ENCODE peak calls at places on chromosomes 16 and 17, in four cellular contexts. W, Q, B and G are unnamed samples.

GRCh38 chr17:49000943-49001342 is 3.8 kb downstream of the IGF2BP1 start:
- DNase-seq in B (no peak), Q (no peak), W (no peak), G (no peak)

GRCh38 chr17:48871551-48872351 is 20.8 kb upstream of the ATP5MC1 start:
- DNase-seq in Q (no peak), W (no peak), B (no peak), G (peak)

GRCh38 chr17:68749742-68750562 is 148.8 kb upstream of the FAM20A start:
- DNase-seq in Q (no peak), B (no peak), W (no peak), G (no peak)

GRCh38 chr16:58678269-58678668 is 6.3 kb downstream of the SLC38A7 start:
- DNase-seq in W (no peak), Q (no peak), B (no peak), G (no peak)

GRCh38 chr16:48003226-48003907 is 152.4 kb downstream of the ABCC12 start:
- DNase-seq in Q (no peak), W (no peak), B (peak), G (no peak)

GRCh38 chr17:79977711-79978544 is 57.7 kb downstream of the TBC1D16 start:
- DNase-seq in B (no peak), W (peak), Q (no peak), G (no peak)

GRCh38 chr16:951660-952301 is 19.0 kb downstream of the LMF1 start:
- DNase-seq in B (no peak), W (no peak), Q (no peak), G (peak)

GRCh38 chr16:81429045-81429521 is 15.5 kb upstream of the CMIP start:
- DNase-seq in Q (peak), B (no peak), W (peak), G (peak)

GRCh38 chr17:37478187-37478586 is 11.5 kb upstream of the DUSP14 start:
- DNase-seq in B (no peak), W (no peak), Q (no peak), G (no peak)

GRCh38 chr17:7217113-7217987 is 2.3 kb downstream of the DLG4 start:
- DNase-seq in Q (no peak), B (peak), W (peak), G (peak)

GRCh38 chr17:77810536-77810935 is 148.0 kb upstream of the TNRC6C start:
- DNase-seq in W (no peak), B (no peak), Q (no peak), G (no peak)

GRCh38 chr17:43027091-43028032 is 2.3 kb downstream of the RND2 start:
- DNase-seq in Q (peak), B (no peak), W (no peak), G (no peak)

GRCh38 chr16:82881517-82881916 is 254.7 kb downstream of the CDH13 start:
- DNase-seq in Q (no peak), B (no peak), W (no peak), G (no peak)

GRCh38 chr17:43994272-43995149 is 9.9 kb upstream of the NAGS start:
- DNase-seq in W (peak), B (peak), Q (peak), G (peak)

GRCh38 chr17:83176272-83176955 is 97.0 kb downstream of the METRNL start:
- DNase-seq in Q (peak), B (peak), W (no peak), G (no peak)

GRCh38 chr17:80732268-80732667 is 187.6 kb downstream of the RPTOR start:
- DNase-seq in Q (no peak), W (no peak), B (no peak), G (no peak)

GRCh38 chr17:20997711-20998570 is 44.9 kb downstream of the USP22 start:
- DNase-seq in W (peak), Q (peak), B (peak), G (no peak)

GRCh38 chr17:69056179-69056823 is 4.4 kb downstream of the ABCA9 start:
- DNase-seq in B (no peak), W (no peak), Q (no peak), G (no peak)

GRCh38 chr16:89974860-89975259 is 26.3 kb downstream of the DEF8 start:
- DNase-seq in W (no peak), B (no peak), Q (no peak), G (no peak)

GRCh38 chr17:4109424-4109823 is 33.4 kb downstream of the ZZEF1 start:
- DNase-seq in B (no peak), Q (no peak), W (no peak), G (no peak)

GRCh38 chr16:1057252-1057932 is 15.2 kb upstream of the SSTR5 start:
- DNase-seq in B (peak), W (peak), Q (peak), G (peak)

GRCh38 chr17:76141212-76142043 is at the start of gene FOXJ1:
- DNase-seq in Q (peak), W (peak), B (peak), G (peak)

GRCh38 chr16:70250748-70251650 is 741 bp downstream of the EXOSC6 start:
- DNase-seq in Q (peak), B (peak), W (peak), G (no peak)

GRCh38 chr17:72403713-72404209 is 282.9 kb downstream of the SOX9 start:
- DNase-seq in W (no peak), Q (no peak), B (no peak), G (no peak)

GRCh38 chr17:18224053-18224427 is 1.4 kb upstream of the LLGL1 start:
- DNase-seq in Q (no peak), B (no peak), W (no peak), G (no peak)

DNA sequence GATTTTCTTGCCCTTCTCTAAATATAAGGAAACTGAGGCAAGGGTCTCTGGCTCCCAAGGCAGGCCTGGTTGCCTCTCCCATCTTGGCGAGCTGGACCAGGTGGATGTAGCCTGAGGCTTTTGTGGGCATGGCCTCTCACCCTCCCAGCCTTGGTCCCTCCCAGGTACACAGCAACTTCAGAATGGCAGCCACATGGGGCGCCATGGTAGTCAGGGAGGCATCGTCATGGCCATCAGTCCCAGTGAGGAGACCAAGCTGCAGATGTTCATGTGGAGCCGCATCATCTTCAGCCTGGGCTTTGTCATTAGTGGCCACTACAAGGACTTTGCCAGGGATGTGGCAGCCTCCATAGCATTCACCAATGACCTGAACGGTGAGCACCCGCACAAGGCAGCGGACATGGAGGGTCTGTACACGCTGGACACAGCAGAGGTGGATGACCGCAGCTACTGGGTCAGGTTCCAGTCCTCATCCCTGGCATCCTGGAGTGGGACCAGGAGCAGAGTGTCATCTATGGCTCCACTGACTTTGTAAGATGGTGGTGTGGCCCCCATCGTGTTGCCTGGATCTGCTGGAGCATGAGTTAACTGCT is 165.8 kb upstream of the ZNF267 start:
- DNase-seq in Q (no peak), W (no peak), B (no peak), G (peak)
- TF ChIP-seq TEAD4 in Q (no peak), W (no peak), B (no peak), G (no peak)

GRCh38 chr16:79079656-79080420 is 520.7 kb downstream of the MAF start:
- DNase-seq in W (no peak), Q (no peak), B (no peak), G (no peak)
- TF ChIP-seq TEAD4 in W (no peak), Q (no peak), B (no peak), G (no peak)

DNA sequence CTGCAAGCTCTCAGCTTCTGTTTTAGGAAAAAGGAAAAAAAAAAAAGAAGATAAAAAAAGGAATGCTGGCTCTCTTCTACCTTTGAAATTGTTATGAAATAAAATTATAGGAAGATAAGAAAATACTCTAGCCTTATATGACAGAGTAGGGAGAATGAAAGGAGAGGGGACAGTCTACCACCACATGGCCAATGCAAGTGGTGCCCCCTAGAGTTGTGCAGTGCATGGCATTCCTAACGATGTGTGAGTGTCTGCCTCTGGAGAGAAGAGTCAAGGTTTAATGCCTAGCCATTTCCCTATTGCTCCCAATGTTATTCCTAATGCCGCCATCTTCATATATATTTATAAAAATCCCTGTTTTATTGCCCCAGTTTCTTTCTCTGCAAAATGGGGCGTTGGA is 216.3 kb downstream of the TMEM114 start:
- DNase-seq in Q (no peak), B (peak), W (no peak), G (no peak)
- TF ChIP-seq TEAD4 in Q (no peak), B (no peak), W (no peak), G (no peak)

GRCh38 chr16:84568066-84568465 is 49.8 kb downstream of the COTL1 start:
- DNase-seq in Q (no peak), B (no peak), W (no peak), G (no peak)
- TF ChIP-seq TEAD4 in Q (no peak), B (no peak), W (no peak), G (no peak)

DNA sequence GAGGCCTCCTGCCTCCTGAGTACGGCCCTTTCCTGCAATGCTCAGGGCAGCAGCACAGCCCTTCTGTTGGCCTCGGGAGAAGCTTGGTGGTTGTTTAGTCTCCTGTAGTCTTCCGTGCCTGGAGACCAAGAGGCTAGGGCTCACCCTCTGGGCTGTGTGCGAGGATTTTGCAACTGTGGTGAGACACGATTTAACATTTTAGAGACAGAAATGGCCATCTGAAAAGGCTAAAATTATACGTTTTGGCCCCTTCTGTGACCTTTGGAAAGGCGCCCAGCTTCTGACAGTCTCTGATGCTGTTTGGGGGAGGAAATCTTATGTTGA is 33.1 kb downstream of the FOXL1 start:
- DNase-seq in W (no peak), Q (no peak), B (no peak), G (no peak)
- TF ChIP-seq TEAD4 in W (no peak), Q (no peak), B (no peak), G (no peak)

GRCh38 chr16:23575834-23576233 is 18.3 kb downstream of the UBFD1 start:
- DNase-seq in B (no peak), W (no peak), Q (no peak), G (no peak)
- TF ChIP-seq TEAD4 in B (no peak), W (no peak), Q (no peak), G (no peak)

GRCh38 chr17:8680850-8681174 is 50.3 kb upstream of the MYH10 start:
- DNase-seq in B (no peak), W (no peak), Q (no peak), G (no peak)

GRCh38 chr17:8683355-8683754 is 52.8 kb upstream of the MYH10 start:
- DNase-seq in W (no peak), Q (no peak), B (no peak), G (no peak)

GRCh38 chr17:8687732-8688131 is 56.9 kb downstream of the CCDC42 start:
- DNase-seq in B (no peak), W (no peak), Q (no peak), G (no peak)

GRCh38 chr17:8681175-8681949 is 50.8 kb upstream of the MYH10 start:
- DNase-seq in Q (no peak), B (no peak), W (peak), G (no peak)

DNA sequence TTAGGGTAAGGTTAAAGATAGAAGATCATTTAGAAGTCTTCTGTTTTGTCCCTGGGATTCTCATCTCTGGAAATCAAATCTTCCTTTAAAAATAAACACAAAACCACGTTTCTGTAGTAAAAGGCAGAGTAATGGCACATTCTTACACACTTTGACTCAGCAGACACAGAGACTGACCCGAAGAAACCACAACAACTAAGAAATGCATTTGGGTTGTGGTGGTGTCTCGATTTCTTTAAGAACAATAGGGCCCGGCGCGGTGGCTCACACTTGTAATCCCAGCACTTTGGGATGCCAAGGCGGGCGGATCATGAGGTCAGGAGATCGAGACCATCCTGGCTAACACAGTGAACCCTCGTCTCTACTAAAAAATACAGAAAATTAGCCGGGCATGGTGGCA is 54.9 kb upstream of the MYH10 start:
- DNase-seq in B (no peak), W (no peak), Q (no peak), G (no peak)
- TF ChIP-seq TEAD4 in B (no peak), W (no peak), Q (no peak), G (no peak)